ENCODE peak calls at places on chromosomes 2 and 18, in four cellular contexts. B is IMR-90, G is mammary epithelial cell, O is fibroblast of lung. X is an unnamed sample.

GRCh38 chr2:191840916-191841315 is 6.0 kb downstream of the CAVIN2 start:
- DNase-seq in G (no peak), B (no peak), O (no peak), X (no peak)

GRCh38 chr2:164599954-164600589 is 21.2 kb downstream of the GRB14 start:
- DNase-seq in G (peak), B (peak), O (peak), X (peak)

GRCh38 chr2:216029416-216030129 is 16.2 kb upstream of the MREG start:
- DNase-seq in O (no peak), B (peak), G (no peak), X (no peak)

GRCh38 chr2:58137221-58137620 is 90.6 kb downstream of the VRK2 start:
- DNase-seq in G (peak), O (peak), B (peak), X (peak)

GRCh38 chr2:234446404-234447076 is 50.3 kb downstream of the ARL4C start:
- DNase-seq in O (no peak), G (peak), B (no peak), X (no peak)

GRCh38 chr2:150063432-150063889 is 424.0 kb downstream of the RND3 start:
- DNase-seq in G (peak), B (peak), O (peak), X (peak)

GRCh38 chr2:100409975-100410647 is 7.4 kb downstream of the CHST10 start:
- DNase-seq in B (no peak), G (no peak), O (no peak), X (no peak)

GRCh38 chr2:120231564-120231973 is 8.4 kb upstream of the TMEM185B start:
- DNase-seq in B (no peak), G (no peak), O (no peak), X (no peak)

GRCh38 chr2:40797115-40797514 is 345.2 kb upstream of the SLC8A1 start:
- DNase-seq in G (peak), O (peak), B (peak), X (peak)

GRCh38 chr2:72689579-72690170 is 136.2 kb downstream of the EXOC6B start:
- DNase-seq in O (no peak), B (peak), G (peak), X (no peak)

GRCh38 chr2:104250635-104251034 is 603.3 kb upstream of the POU3F3 start:
- DNase-seq in G (no peak), B (no peak), O (no peak), X (no peak)

GRCh38 chr2:16218651-16219050 is 278.3 kb downstream of the MYCN start:
- DNase-seq in O (no peak), G (no peak), B (no peak), X (no peak)

GRCh38 chr2:144201126-144201525 is 318.8 kb downstream of the ZEB2 start:
- DNase-seq in O (no peak), B (no peak), G (no peak), X (no peak)

GRCh38 chr18:39909706-39910105 is 2045.3 kb upstream of the PIK3C3 start:
- DNase-seq in B (no peak), G (no peak), O (peak), X (peak)

GRCh38 chr2:40716879-40717278 is 265.0 kb upstream of the SLC8A1 start:
- DNase-seq in B (peak), G (peak), O (peak), X (peak)

GRCh38 chr2:46252891-46253659 is 44.1 kb upstream of the EPAS1 start:
- DNase-seq in G (peak), B (no peak), O (peak), X (no peak)

GRCh38 chr2:52570716-52571115 is 1196.9 kb upstream of the CHAC2 start:
- DNase-seq in B (no peak), O (no peak), G (no peak), X (no peak)

DNA sequence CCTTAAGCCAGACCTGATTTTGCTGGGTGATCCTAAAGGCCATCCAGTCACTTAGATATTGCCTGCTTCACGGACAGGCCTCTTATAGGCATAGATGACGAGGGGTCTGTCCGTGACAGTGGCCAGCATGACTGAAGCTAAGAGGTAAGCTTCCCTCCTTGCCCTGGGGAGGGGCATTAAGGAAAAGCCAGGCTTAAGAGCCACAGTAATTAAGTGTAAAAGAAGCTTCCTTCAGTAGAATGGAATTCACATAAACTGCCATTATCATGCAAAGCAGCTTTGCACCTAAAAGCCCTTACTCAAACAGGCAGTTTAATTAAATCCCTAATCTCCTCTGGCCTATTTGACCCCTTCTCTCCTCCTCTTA is 99.4 kb upstream of the PKDCC start:
- DNase-seq in G (no peak), B (no peak), O (no peak), X (no peak)
- H3K27ac ChIP-seq in G (no peak), B (no peak), O (no peak), X (no peak)

GRCh38 chr18:26524952-26525351 is 23.4 kb downstream of the KCTD1 start:
- DNase-seq in G (no peak), B (no peak), O (no peak), X (no peak)
- H3K27ac ChIP-seq in G (no peak), B (no peak), O (no peak), X (no peak)

GRCh38 chr18:2325933-2326332 is 245.4 kb downstream of the METTL4 start:
- DNase-seq in O (no peak), G (no peak), B (no peak), X (no peak)

GRCh38 chr18:2330764-2331163 is 240.5 kb downstream of the METTL4 start:
- DNase-seq in B (no peak), G (no peak), O (no peak), X (no peak)

GRCh38 chr18:2324459-2324858 is 246.8 kb downstream of the METTL4 start:
- DNase-seq in G (no peak), B (no peak), O (no peak), X (no peak)

GRCh38 chr18:2325308-2325849 is 245.9 kb downstream of the METTL4 start:
- DNase-seq in G (peak), B (peak), O (peak), X (peak)

GRCh38 chr18:2326999-2327398 is 244.3 kb downstream of the METTL4 start:
- DNase-seq in B (no peak), G (no peak), O (no peak), X (no peak)
- H3K27ac ChIP-seq in B (no peak), G (no peak), O (no peak), X (no peak)

DNA sequence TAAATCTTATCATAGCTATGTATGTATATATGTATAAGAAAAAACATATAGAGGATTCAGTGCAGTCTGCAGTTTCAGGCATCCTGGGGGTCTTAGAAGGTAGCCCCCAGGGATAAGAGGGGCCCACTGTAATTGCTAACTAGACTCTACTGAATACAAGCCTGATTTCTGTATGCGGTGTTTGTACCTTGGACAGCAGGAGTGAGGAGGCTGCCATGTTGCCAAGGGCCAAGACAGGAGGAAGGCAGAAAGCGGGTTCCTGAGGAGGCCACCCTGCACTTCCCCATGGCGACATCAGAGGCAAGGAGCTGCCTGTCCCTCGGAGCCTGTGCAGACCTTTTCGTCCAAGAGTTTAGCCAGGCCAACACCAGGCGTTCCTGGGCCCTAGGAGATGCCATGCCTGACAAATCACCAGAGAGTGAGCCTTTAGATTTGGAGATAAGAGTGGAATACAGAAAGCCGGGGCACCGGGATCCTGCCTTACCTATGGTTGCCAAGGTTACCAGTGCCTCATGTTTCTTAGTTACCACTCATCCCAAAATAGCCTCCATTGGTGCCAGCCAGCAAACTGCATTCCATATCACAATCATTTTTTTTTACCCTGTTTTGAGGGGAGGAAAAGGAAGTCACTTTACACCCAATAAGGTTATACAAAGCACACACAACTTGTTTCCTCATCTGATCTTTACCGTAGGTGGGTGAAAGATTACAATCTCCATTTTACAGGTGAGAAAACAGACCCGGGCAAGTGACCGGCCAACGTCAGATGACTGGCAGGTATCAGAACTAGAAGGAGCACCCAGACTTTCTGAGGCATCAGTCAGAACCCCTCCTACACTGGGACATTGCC is 48.1 kb upstream of the PDIA6 start:
- DNase-seq in O (no peak), G (no peak), B (no peak), X (no peak)
- H3K27ac ChIP-seq in O (no peak), G (no peak), B (no peak), X (no peak)

GRCh38 chr2:42754021-42754775 is 9.7 kb downstream of the OXER1 start:
- DNase-seq in O (no peak), G (no peak), B (peak), X (peak)
- H3K27ac ChIP-seq in O (no peak), G (no peak), B (no peak), X (no peak)